ENCODE peak calls at places on chromosome 13, in four cellular contexts. A is thyroid gland, L is upper lobe of right lung, O is heart right ventricle. H is an unnamed sample.
A peak's percentile ranks its signal among the peaks of the same experiment; 100 is the strongest.

GRCh38 chr13:66427330-66427990 is 802.7 kb downstream of the PCDH9 start:
- DNase-seq in A (no peak), L (no peak), O (no peak), H (no peak)

GRCh38 chr13:107669356-107669755 is 546.0 kb downstream of the LIG4 start:
- DNase-seq in A (no peak), O (no peak), L (no peak), H (no peak)

GRCh38 chr13:73794755-73795154 is 339.4 kb downstream of the KLF12 start:
- DNase-seq in L (no peak), O (no peak), A (no peak), H (no peak)

GRCh38 chr13:28013482-28013881 is 25.0 kb upstream of the URAD start:
- DNase-seq in A (no peak), L (no peak), O (no peak), H (no peak)

GRCh38 chr13:48595330-48596127 is 58.2 kb upstream of the CYSLTR2 start:
- DNase-seq in A (peak; percentile 67), L (no peak), O (no peak), H (peak; percentile 90)

GRCh38 chr13:32381539-32381938 is 46.4 kb downstream of the N4BP2L1 start:
- DNase-seq in L (no peak), A (peak; percentile 36), O (no peak), H (peak; percentile 67)

GRCh38 chr13:28137556-28137955 is 789 bp upstream of the PAN3 start:
- DNase-seq in O (no peak), A (no peak), L (no peak), H (peak; percentile 21)

GRCh38 chr13:110128546-110128945 is 178.4 kb downstream of the COL4A1 start:
- DNase-seq in O (no peak), L (no peak), A (no peak), H (no peak)

GRCh38 chr13:109160887-109161669 is 531.7 kb downstream of the MYO16 start:
- DNase-seq in O (no peak), L (no peak), A (no peak), H (no peak)

GRCh38 chr13:33740134-33740538 is 77.8 kb upstream of the RFC3 start:
- DNase-seq in L (no peak), O (no peak), A (no peak), H (no peak)

GRCh38 chr13:28297341-28297740 is 159.0 kb downstream of the PAN3 start:
- DNase-seq in A (no peak), O (no peak), L (no peak), H (no peak)

GRCh38 chr13:51861728-51862300 is at the start of gene CCDC70:
- DNase-seq in A (no peak), O (no peak), L (no peak), H (peak; percentile 18)

GRCh38 chr13:27171830-27172494 is 351 bp upstream of the USP12 start:
- DNase-seq in L (peak; percentile 98), O (peak; percentile 95), A (peak; percentile 94), H (peak; percentile 96)

GRCh38 chr13:42926555-42926954 is 65.5 kb downstream of the EPSTI1 start:
- DNase-seq in L (no peak), A (no peak), O (no peak), H (peak; percentile 44)

GRCh38 chr13:40386586-40386985 is 279.9 kb downstream of the FOXO1 start:
- DNase-seq in A (no peak), O (no peak), L (no peak), H (no peak)

GRCh38 chr13:40387775-40388174 is 278.7 kb downstream of the FOXO1 start:
- DNase-seq in L (no peak), O (no peak), A (no peak), H (no peak)

GRCh38 chr13:40390290-40391008 is 276.0 kb downstream of the FOXO1 start:
- DNase-seq in A (no peak), L (no peak), O (no peak), H (no peak)

GRCh38 chr13:40389081-40389641 is 277.3 kb downstream of the FOXO1 start:
- DNase-seq in A (no peak), O (no peak), L (no peak), H (no peak)

GRCh38 chr13:40388617-40389016 is 277.8 kb downstream of the FOXO1 start:
- DNase-seq in L (no peak), A (no peak), O (no peak), H (no peak)
- H3K4me3 ChIP-seq in L (no peak overlapping the region), A (no peak overlapping the region), O (no peak overlapping the region), H (no peak overlapping the region)

GRCh38 chr13:98500963-98501421 is 75.9 kb downstream of the STK24 start:
- DNase-seq in O (no peak), A (no peak), L (no peak), H (no peak)
- H3K4me1 ChIP-seq in O (peaks cover 54% of the 10 kb centered on the region), A (peaks cover 49% of the 10 kb centered on the region), L (peaks cover 50% of the 10 kb centered on the region), H (peaks cover 46% of the 10 kb centered on the region)

DNA sequence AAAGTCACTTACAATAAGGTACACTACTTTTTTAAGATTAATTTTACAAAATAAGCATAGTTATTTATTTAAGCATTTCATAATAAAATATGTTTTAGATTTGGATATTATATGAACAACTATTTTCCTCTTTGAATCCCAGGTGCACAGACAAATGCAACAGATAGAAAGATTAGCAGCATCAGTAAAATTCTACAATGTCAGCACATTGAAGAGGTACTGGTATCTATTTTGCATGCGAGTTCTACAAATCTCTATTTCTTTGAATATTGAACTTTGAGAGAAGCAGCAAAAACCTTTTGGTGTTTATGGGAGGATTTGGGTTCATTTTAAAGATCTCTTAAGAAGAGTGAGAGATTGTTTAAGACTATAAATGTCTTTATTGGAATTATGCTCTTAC is 558.6 kb upstream of the KLHL1 start:
- DNase-seq in O (no peak), A (no peak), L (no peak), H (no peak)
- H3K27ac ChIP-seq in O (no peak overlapping the region), A (no peak overlapping the region), L (no peak overlapping the region), H (no peak overlapping the region)

GRCh38 chr13:113723400-113724015 is 35.5 kb upstream of the TMEM255B start:
- DNase-seq in A (no peak), L (no peak), O (no peak), H (no peak)

GRCh38 chr13:113726961-113727411 is 32.0 kb upstream of the TMEM255B start:
- DNase-seq in O (no peak), L (peak; percentile 62), A (peak; percentile 17), H (peak; percentile 27)

GRCh38 chr13:113724780-113725315 is 34.2 kb upstream of the TMEM255B start:
- DNase-seq in L (peak; percentile 90), A (peak; percentile 83), O (peak; percentile 81), H (peak; percentile 88)

GRCh38 chr13:113722921-113723320 is 36.1 kb upstream of the TMEM255B start:
- DNase-seq in O (no peak), L (no peak), A (no peak), H (peak; percentile 43)

DNA sequence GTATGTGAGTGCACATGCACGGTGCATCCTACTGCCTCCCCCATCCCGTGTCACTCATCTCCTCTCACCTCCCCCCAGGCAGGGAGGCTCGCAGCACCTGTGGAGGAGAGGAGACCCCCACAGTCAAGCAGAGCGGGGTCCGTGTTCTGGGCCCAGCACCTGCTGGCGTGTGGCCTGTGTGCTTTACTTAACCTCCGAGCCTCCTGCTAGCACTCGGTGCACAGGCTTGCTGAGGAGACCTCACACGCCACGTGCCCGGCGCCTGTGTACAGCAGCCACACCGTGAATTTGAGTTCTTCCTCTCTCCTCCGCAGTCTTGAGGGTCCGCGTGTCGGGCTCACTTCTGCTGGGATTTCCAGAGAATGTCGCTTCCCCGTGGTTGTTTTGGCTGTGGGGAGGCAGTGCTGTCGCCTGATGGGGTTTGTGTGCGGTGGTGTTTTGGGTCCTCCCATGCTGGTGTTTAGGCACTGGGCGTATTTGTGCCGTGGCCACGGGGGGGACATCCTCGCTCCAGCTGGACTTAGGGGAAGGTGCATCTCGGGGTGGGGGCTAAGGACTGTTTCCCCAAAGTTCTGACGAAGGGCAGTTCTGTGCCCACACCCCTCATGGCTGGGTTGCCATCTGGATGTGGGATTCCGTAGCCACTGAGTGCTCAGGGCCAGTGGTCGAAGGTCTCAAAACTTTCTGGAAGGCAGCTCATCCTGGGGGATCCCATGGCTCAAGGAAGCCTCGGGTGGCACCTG is 34.8 kb upstream of the TMEM255B start:
- DNase-seq in O (no peak), L (peak; percentile 63), A (no peak), H (no peak)
- H3K4me3 ChIP-seq in O (peak overlapping the region; percentile 62), L (no peak overlapping the region), A (no peak overlapping the region), H (peak overlapping the region; percentile 38)

GRCh38 chr13:23563085-23563484 is 7.1 kb upstream of the TNFRSF19 start:
- DNase-seq in A (no peak), O (no peak), L (no peak), H (no peak)
- H3K4me1 ChIP-seq in A (peaks cover 4% of the 10 kb centered on the region), O (peaks cover 14% of the 10 kb centered on the region), L (no peaks in the 10 kb centered on the region), H (peaks cover 54% of the 10 kb centered on the region)

GRCh38 chr13:50419466-50419865 is 404.2 kb downstream of the KCNRG start:
- DNase-seq in A (no peak), O (no peak), L (no peak), H (no peak)

GRCh38 chr13:50420720-50421456 is 405.6 kb downstream of the KCNRG start:
- DNase-seq in A (no peak), O (no peak), L (no peak), H (no peak)

GRCh38 chr13:50417597-50417996 is 402.4 kb downstream of the KCNRG start:
- DNase-seq in A (no peak), L (no peak), O (no peak), H (no peak)

GRCh38 chr13:50421457-50422130 is 406.4 kb downstream of the KCNRG start:
- DNase-seq in A (no peak), L (no peak), O (no peak), H (no peak)

GRCh38 chr13:50419896-50420295 is 404.7 kb downstream of the KCNRG start:
- DNase-seq in L (no peak), A (no peak), O (peak; percentile 20), H (no peak)
- H3K27ac ChIP-seq in L (peak overlapping the region; percentile 37), A (no peak overlapping the region), O (no peak overlapping the region), H (no peak overlapping the region)

GRCh38 chr13:30802953-30803478 is 67.7 kb downstream of the ALOX5AP start:
- DNase-seq in A (peak; percentile 85), L (peak; percentile 94), O (peak; percentile 88), H (peak; percentile 87)
- H3K4me3 ChIP-seq in A (peak overlapping the region; percentile 16), L (peak overlapping the region; percentile 51), O (peak overlapping the region; percentile 53), H (no peak overlapping the region)

DNA sequence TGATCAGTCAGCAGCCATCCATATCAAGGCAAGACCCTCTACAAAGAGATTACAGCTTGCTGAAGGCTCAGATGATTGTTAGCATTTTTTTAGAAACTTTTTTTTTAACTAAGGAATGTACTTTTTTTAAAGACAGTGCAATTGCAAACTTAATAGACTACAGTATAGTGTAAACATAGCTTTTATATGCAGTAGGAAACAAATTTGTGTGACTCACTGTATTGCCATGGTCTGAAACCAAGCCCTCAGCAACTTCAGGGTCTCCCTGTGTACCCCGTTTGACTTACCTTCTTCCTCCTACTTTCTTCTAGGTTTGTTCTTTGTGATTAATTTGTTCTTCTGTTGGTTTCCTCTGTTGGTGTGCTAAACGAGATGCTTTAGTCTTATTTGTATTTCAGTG is 93.0 kb upstream of the TEX29 start:
- DNase-seq in A (no peak), L (no peak), O (no peak), H (no peak)
- H3K4me1 ChIP-seq in A (no peaks in the 10 kb centered on the region), L (peaks cover 12% of the 10 kb centered on the region), O (peaks cover 26% of the 10 kb centered on the region), H (peaks cover 6% of the 10 kb centered on the region)